ENCODE peak calls at places on chromosome 7, in seven cellular contexts. One of them, this sample, is unnamed.

GRCh38 chr7:31416381-31416780 is 75.9 kb upstream of the NEUROD6 start:
- DNase-seq in kidney: no peak
- DNase-seq in astrocyte: no peak
- DNase-seq in HepG2: no peak
- DNase-seq in IMR-90: no peak
- DNase-seq in keratinocyte: no peak
- DNase-seq in fibroblast of lung: no peak
- DNase-seq in this sample: no peak

GRCh38 chr7:112503361-112504023 is 22.7 kb downstream of the LSMEM1 start:
- DNase-seq in kidney: no peak
- DNase-seq in astrocyte: no peak
- DNase-seq in keratinocyte: no peak
- DNase-seq in HepG2: no peak
- DNase-seq in IMR-90: no peak
- DNase-seq in fibroblast of lung: no peak
- DNase-seq in this sample: no peak

GRCh38 chr7:684416-684815 is 42.1 kb upstream of the DNAAF5 start:
- DNase-seq in fibroblast of lung: no peak
- DNase-seq in keratinocyte: no peak
- DNase-seq in HepG2: no peak
- DNase-seq in astrocyte: no peak
- DNase-seq in IMR-90: no peak
- DNase-seq in kidney: peak
- DNase-seq in this sample: no peak

GRCh38 chr7:44143606-44144250 is 2.6 kb upstream of the MYL7 start:
- DNase-seq in kidney: no peak
- DNase-seq in keratinocyte: no peak
- DNase-seq in IMR-90: no peak
- DNase-seq in HepG2: no peak
- DNase-seq in astrocyte: no peak
- DNase-seq in fibroblast of lung: no peak
- DNase-seq in this sample: no peak

GRCh38 chr7:75546272-75547015 is 54.3 kb downstream of the SPDYE5 start:
- DNase-seq in IMR-90: no peak
- DNase-seq in astrocyte: no peak
- DNase-seq in fibroblast of lung: no peak
- DNase-seq in keratinocyte: no peak
- DNase-seq in kidney: peak
- DNase-seq in HepG2: no peak
- DNase-seq in this sample: no peak

GRCh38 chr7:377069-378040 is 87.4 kb downstream of the FOXL3 start:
- DNase-seq in keratinocyte: no peak
- DNase-seq in IMR-90: no peak
- DNase-seq in fibroblast of lung: no peak
- DNase-seq in kidney: peak
- DNase-seq in astrocyte: no peak
- DNase-seq in HepG2: no peak
- DNase-seq in this sample: no peak

GRCh38 chr7:105377903-105378302 is 10.8 kb downstream of the SRPK2 start:
- DNase-seq in fibroblast of lung: no peak
- DNase-seq in IMR-90: no peak
- DNase-seq in astrocyte: no peak
- DNase-seq in HepG2: no peak
- DNase-seq in kidney: no peak
- DNase-seq in keratinocyte: no peak
- DNase-seq in this sample: no peak

GRCh38 chr7:47371733-47372368 is 210.1 kb downstream of the TNS3 start:
- DNase-seq in IMR-90: peak
- DNase-seq in astrocyte: peak
- DNase-seq in fibroblast of lung: peak
- DNase-seq in kidney: peak
- DNase-seq in keratinocyte: no peak
- DNase-seq in HepG2: no peak
- DNase-seq in this sample: no peak

GRCh38 chr7:43385856-43386255 is 197.1 kb upstream of the STK17A start:
- DNase-seq in IMR-90: peak
- DNase-seq in kidney: no peak
- DNase-seq in HepG2: no peak
- DNase-seq in keratinocyte: peak
- DNase-seq in fibroblast of lung: peak
- DNase-seq in astrocyte: peak
- DNase-seq in this sample: no peak

GRCh38 chr7:149284343-149284742 is 22.3 kb downstream of the ZNF783 start:
- DNase-seq in HepG2: no peak
- DNase-seq in fibroblast of lung: no peak
- DNase-seq in IMR-90: no peak
- DNase-seq in astrocyte: no peak
- DNase-seq in kidney: no peak
- DNase-seq in keratinocyte: no peak
- DNase-seq in this sample: no peak

GRCh38 chr7:69620063-69620462 is 21.8 kb downstream of the AUTS2 start:
- DNase-seq in HepG2: no peak
- DNase-seq in keratinocyte: no peak
- DNase-seq in fibroblast of lung: no peak
- DNase-seq in IMR-90: no peak
- DNase-seq in astrocyte: no peak
- DNase-seq in kidney: no peak
- DNase-seq in this sample: no peak

GRCh38 chr7:105284014-105284413 is 104.7 kb downstream of the SRPK2 start:
- DNase-seq in HepG2: no peak
- DNase-seq in fibroblast of lung: no peak
- DNase-seq in keratinocyte: no peak
- DNase-seq in IMR-90: no peak
- DNase-seq in kidney: no peak
- DNase-seq in astrocyte: no peak
- DNase-seq in this sample: no peak

GRCh38 chr7:55420535-55420934 is 55.4 kb downstream of the LANCL2 start:
- DNase-seq in keratinocyte: no peak
- DNase-seq in IMR-90: peak
- DNase-seq in astrocyte: peak
- DNase-seq in kidney: no peak
- DNase-seq in HepG2: peak
- DNase-seq in fibroblast of lung: peak
- DNase-seq in this sample: no peak
- H3K9ac ChIP-seq in keratinocyte: no peak
- H3K9ac ChIP-seq in IMR-90: no peak
- H3K9ac ChIP-seq in astrocyte: no peak
- H3K9ac ChIP-seq in kidney: no peak
- H3K9ac ChIP-seq in HepG2: no peak
- H3K9ac ChIP-seq in fibroblast of lung: no peak
- H3K9ac ChIP-seq in this sample: no peak

DNA sequence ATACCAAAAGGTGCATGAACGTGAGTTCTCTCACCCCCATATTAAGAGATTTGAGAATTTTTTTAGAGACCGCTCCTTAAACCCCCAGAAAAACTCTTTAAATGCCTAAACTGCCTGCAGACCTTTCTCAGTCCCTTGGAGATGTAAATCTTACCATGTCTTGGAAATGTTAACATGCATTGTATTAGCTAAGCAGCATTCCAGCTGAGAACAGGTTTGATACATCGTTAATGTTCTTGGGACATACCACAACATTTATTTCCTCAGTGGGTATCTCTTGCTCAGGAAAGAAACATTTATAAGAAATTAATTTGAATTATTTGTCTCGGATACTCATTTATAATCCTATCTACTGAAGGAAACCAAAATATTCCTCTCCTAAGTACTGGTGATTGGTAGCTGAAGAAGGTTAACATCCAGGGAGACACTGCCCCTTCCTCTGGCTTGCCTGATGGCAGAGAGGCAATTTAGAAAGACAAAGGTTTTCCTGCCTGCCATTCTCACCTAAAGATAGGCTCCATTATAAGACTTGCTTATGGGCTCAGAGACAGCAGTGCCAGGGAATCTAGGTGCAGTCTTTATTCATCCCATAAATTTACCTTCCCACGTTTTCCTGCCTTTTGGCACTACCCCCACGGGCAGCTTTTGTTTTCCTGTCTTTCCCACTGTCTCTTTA is 141.2 kb downstream of the COBL start:
- DNase-seq in IMR-90: no peak
- DNase-seq in fibroblast of lung: no peak
- DNase-seq in HepG2: no peak
- DNase-seq in astrocyte: no peak
- DNase-seq in kidney: no peak
- DNase-seq in keratinocyte: no peak
- DNase-seq in this sample: no peak
- H3K9ac ChIP-seq in IMR-90: no peak
- H3K9ac ChIP-seq in fibroblast of lung: no peak
- H3K9ac ChIP-seq in HepG2: no peak
- H3K9ac ChIP-seq in astrocyte: no peak
- H3K9ac ChIP-seq in kidney: no peak
- H3K9ac ChIP-seq in keratinocyte: no peak
- H3K9ac ChIP-seq in this sample: no peak

GRCh38 chr7:116876664-116877442 is 14.5 kb downstream of the CAPZA2 start:
- DNase-seq in astrocyte: peak
- DNase-seq in IMR-90: peak
- DNase-seq in kidney: no peak
- DNase-seq in fibroblast of lung: peak
- DNase-seq in keratinocyte: no peak
- DNase-seq in HepG2: no peak
- DNase-seq in this sample: no peak
- H3K9ac ChIP-seq in astrocyte: no peak
- H3K9ac ChIP-seq in IMR-90: no peak
- H3K9ac ChIP-seq in kidney: no peak
- H3K9ac ChIP-seq in fibroblast of lung: no peak
- H3K9ac ChIP-seq in keratinocyte: no peak
- H3K9ac ChIP-seq in HepG2: no peak
- H3K9ac ChIP-seq in this sample: no peak

GRCh38 chr7:33907625-33908024 is 2.3 kb downstream of the BMPER start:
- DNase-seq in IMR-90: no peak
- DNase-seq in kidney: no peak
- DNase-seq in fibroblast of lung: no peak
- DNase-seq in HepG2: no peak
- DNase-seq in keratinocyte: no peak
- DNase-seq in astrocyte: no peak
- DNase-seq in this sample: no peak
- H3K9ac ChIP-seq in IMR-90: no peak
- H3K9ac ChIP-seq in kidney: no peak
- H3K9ac ChIP-seq in fibroblast of lung: no peak
- H3K9ac ChIP-seq in HepG2: no peak
- H3K9ac ChIP-seq in keratinocyte: no peak
- H3K9ac ChIP-seq in astrocyte: no peak
- H3K9ac ChIP-seq in this sample: no peak

DNA sequence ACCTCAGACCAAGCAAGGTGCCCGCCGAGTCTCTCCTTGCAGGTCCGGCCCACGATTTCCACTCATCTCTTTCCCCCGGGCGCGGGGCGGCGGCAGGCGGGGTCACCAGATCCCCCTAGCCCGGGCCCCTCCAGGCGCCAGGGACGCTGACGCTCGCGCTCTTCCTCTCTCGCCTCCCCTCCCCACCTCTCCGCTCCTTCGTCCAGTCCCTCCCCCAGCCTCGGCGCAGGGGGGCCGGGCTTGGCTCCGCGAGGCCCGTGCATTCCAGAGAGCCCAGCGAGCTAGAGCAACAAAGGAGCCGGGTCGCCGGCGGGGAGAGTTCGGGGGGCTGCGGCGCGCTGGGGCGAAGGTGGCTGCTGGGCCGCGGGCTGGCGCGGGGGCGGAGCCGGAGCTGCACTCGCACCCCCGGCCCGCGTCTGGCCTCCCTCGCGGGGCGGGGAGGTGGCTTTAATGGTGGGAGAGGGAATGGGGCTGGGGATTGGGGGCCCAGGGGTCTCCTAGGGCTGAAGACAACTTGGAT is at the start of gene SMO:
- DNase-seq in astrocyte: peak
- DNase-seq in IMR-90: peak
- DNase-seq in fibroblast of lung: peak
- DNase-seq in kidney: peak
- DNase-seq in keratinocyte: no peak
- DNase-seq in HepG2: peak
- DNase-seq in this sample: no peak
- H3K9ac ChIP-seq in astrocyte: peak
- H3K9ac ChIP-seq in IMR-90: peak
- H3K9ac ChIP-seq in fibroblast of lung: peak
- H3K9ac ChIP-seq in kidney: peak
- H3K9ac ChIP-seq in keratinocyte: peak
- H3K9ac ChIP-seq in HepG2: peak
- H3K9ac ChIP-seq in this sample: peak

GRCh38 chr7:117085769-117086463 is 132.6 kb downstream of the ST7 start:
- DNase-seq in keratinocyte: no peak
- DNase-seq in kidney: no peak
- DNase-seq in fibroblast of lung: peak
- DNase-seq in HepG2: no peak
- DNase-seq in astrocyte: peak
- DNase-seq in IMR-90: peak
- DNase-seq in this sample: no peak

GRCh38 chr7:117085275-117085674 is 132.0 kb downstream of the ST7 start:
- DNase-seq in IMR-90: no peak
- DNase-seq in kidney: no peak
- DNase-seq in astrocyte: no peak
- DNase-seq in fibroblast of lung: no peak
- DNase-seq in keratinocyte: no peak
- DNase-seq in HepG2: no peak
- DNase-seq in this sample: no peak

GRCh38 chr7:117083648-117084047 is 130.3 kb downstream of the ST7 start:
- DNase-seq in HepG2: no peak
- DNase-seq in kidney: no peak
- DNase-seq in keratinocyte: no peak
- DNase-seq in fibroblast of lung: no peak
- DNase-seq in astrocyte: no peak
- DNase-seq in IMR-90: no peak
- DNase-seq in this sample: no peak

GRCh38 chr7:117084286-117084685 is 131.0 kb downstream of the ST7 start:
- DNase-seq in HepG2: no peak
- DNase-seq in astrocyte: no peak
- DNase-seq in kidney: no peak
- DNase-seq in IMR-90: no peak
- DNase-seq in fibroblast of lung: no peak
- DNase-seq in keratinocyte: no peak
- DNase-seq in this sample: no peak

DNA sequence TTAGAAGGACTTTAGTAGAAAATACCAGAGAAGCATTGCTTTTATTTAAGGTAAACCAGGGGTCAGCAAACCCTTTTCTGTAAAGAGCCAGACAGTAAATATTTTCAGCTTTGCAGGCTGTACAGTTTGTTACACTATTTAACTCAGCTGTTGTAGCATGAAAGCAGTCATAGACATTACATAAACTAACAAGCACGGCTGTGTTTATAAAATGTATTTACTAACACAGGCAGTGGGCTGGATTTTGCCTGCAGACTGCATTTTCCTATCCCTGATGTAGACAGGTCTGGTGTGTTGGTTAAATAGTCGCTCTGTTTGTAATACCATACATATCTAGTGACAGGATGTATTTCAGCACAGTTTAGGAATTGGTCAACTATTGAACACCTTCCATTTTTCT is 129.3 kb downstream of the ST7 start:
- DNase-seq in HepG2: no peak
- DNase-seq in IMR-90: peak
- DNase-seq in kidney: no peak
- DNase-seq in astrocyte: no peak
- DNase-seq in fibroblast of lung: no peak
- DNase-seq in keratinocyte: no peak
- DNase-seq in this sample: no peak
- H3K9ac ChIP-seq in HepG2: no peak
- H3K9ac ChIP-seq in IMR-90: no peak
- H3K9ac ChIP-seq in kidney: no peak
- H3K9ac ChIP-seq in astrocyte: no peak
- H3K9ac ChIP-seq in fibroblast of lung: no peak
- H3K9ac ChIP-seq in keratinocyte: no peak
- H3K9ac ChIP-seq in this sample: no peak

GRCh38 chr7:135771961-135772638 is 23.5 kb upstream of the FAM180A start:
- DNase-seq in kidney: no peak
- DNase-seq in IMR-90: peak
- DNase-seq in HepG2: no peak
- DNase-seq in keratinocyte: no peak
- DNase-seq in fibroblast of lung: peak
- DNase-seq in astrocyte: peak
- DNase-seq in this sample: no peak
- H3K9ac ChIP-seq in kidney: no peak
- H3K9ac ChIP-seq in IMR-90: no peak
- H3K9ac ChIP-seq in HepG2: no peak
- H3K9ac ChIP-seq in keratinocyte: no peak
- H3K9ac ChIP-seq in fibroblast of lung: no peak
- H3K9ac ChIP-seq in astrocyte: no peak
- H3K9ac ChIP-seq in this sample: no peak